ENCODE peak calls at places on chromosomes 5 and 9, in four cellular contexts. U is uterus, S is stomach, C is psoas muscle. H is an unnamed sample.
A peak's percentile ranks its signal among the peaks of the same experiment; 100 is the strongest.

GRCh38 chr5:133461796-133462516 is 150.4 kb downstream of the FSTL4 start:
- DNase-seq in S (no peak), U (no peak), C (no peak), H (no peak)

GRCh38 chr5:177362871-177363507 is 5.3 kb downstream of the RGS14 start:
- DNase-seq in C (peak; percentile 70), S (peak; percentile 78), U (peak; percentile 60), H (no peak)

GRCh38 chr5:122600924-122601323 is 174.0 kb upstream of the SNX2 start:
- DNase-seq in C (no peak), S (no peak), U (no peak), H (no peak)

GRCh38 chr5:158701406-158702177 is 398.1 kb downstream of the EBF1 start:
- DNase-seq in C (no peak), U (no peak), S (no peak), H (no peak)

GRCh38 chr5:31854181-31854624 is 215.3 kb downstream of the PDZD2 start:
- DNase-seq in S (no peak), U (peak; percentile 62), C (no peak), H (no peak)

GRCh38 chr5:68446070-68446357 is 230.5 kb downstream of the PIK3R1 start:
- DNase-seq in S (no peak), C (no peak), U (no peak), H (no peak)

GRCh38 chr5:17148481-17148880 is 69.0 kb upstream of the BASP1 start:
- DNase-seq in U (no peak), C (no peak), S (no peak), H (no peak)

GRCh38 chr5:57298985-57299491 is 125.2 kb downstream of the GPBP1 start:
- DNase-seq in C (no peak), S (no peak), U (peak; percentile 26), H (no peak)

GRCh38 chr9:127143920-127144465 is 21.6 kb upstream of the ANGPTL2 start:
- DNase-seq in C (no peak), U (peak; percentile 20), S (peak; percentile 7), H (no peak)

GRCh38 chr9:127148014-127148413 is 25.6 kb upstream of the ANGPTL2 start:
- DNase-seq in S (no peak), U (peak; percentile 5), C (no peak), H (peak; percentile 24)

GRCh38 chr9:127142931-127143464 is 20.6 kb upstream of the ANGPTL2 start:
- DNase-seq in U (peak; percentile 12), S (peak; percentile 4), C (no peak), H (no peak)

GRCh38 chr9:127142291-127142690 is 19.9 kb upstream of the ANGPTL2 start:
- DNase-seq in U (peak; percentile 10), C (no peak), S (peak; percentile 19), H (no peak)

GRCh38 chr9:127144670-127145458 is 22.4 kb upstream of the ANGPTL2 start:
- DNase-seq in C (peak; percentile 72), S (no peak), U (peak; percentile 85), H (no peak)
- H3K27ac ChIP-seq in C (peak overlapping the region; percentile 87), S (no peak overlapping the region), U (peak overlapping the region; percentile 80), H (no peak overlapping the region)

GRCh38 chr9:127778280-127779135 is at the start of gene SH2D3C:
- DNase-seq in C (peak; percentile 75), S (no peak), U (no peak), H (no peak)

GRCh38 chr9:127776919-127777280 is 1.6 kb downstream of the SH2D3C start:
- DNase-seq in S (no peak), C (no peak), U (no peak), H (no peak)

GRCh38 chr9:127773981-127774380 is 4.5 kb downstream of the SH2D3C start:
- DNase-seq in S (no peak), C (no peak), U (no peak), H (no peak)

GRCh38 chr9:127777368-127777960 is 1.0 kb downstream of the SH2D3C start:
- DNase-seq in C (no peak), U (no peak), S (no peak), H (no peak)

DNA sequence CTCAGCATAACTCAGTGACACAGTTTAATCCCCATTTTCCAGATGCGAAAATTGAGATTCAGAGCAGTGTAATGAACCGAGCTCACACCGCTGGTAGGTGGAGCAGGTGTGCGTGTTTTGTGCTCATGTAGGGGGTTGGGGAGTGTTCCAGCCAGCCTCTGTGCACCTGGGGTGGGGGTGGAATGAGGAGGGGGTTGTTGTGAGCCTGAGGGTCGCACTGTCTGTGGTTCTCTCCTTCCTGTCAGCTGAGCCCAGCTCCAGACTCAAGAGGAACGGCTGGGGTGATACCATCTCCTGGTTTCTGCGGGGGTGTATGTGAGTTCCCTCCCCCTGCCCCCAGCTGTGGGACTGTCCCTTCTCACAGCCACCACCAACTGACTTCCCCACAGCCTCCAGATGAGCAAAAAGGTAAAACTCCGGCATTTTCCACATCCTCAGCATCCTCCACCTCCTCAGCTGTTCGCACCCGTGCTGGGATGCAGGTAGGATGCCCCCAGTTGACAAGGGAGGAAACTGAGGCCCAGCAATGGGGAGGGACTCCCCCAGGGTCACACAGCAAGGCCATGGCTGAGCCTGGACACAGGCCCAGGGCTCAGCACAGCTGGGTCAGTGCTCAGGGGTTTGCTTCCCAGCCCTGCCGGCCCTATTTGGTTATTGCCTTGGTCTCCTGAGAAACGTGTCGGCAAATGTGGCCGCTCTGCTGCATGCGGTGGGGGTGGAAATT is 2.1 kb downstream of the SH2D3C start:
- DNase-seq in U (no peak), C (peak; percentile 70), S (no peak), H (no peak)
- H3K4me3 ChIP-seq in U (no peak overlapping the region), C (peak overlapping the region; percentile 38), S (peak overlapping the region; percentile 35), H (peak overlapping the region; percentile 37)

DNA sequence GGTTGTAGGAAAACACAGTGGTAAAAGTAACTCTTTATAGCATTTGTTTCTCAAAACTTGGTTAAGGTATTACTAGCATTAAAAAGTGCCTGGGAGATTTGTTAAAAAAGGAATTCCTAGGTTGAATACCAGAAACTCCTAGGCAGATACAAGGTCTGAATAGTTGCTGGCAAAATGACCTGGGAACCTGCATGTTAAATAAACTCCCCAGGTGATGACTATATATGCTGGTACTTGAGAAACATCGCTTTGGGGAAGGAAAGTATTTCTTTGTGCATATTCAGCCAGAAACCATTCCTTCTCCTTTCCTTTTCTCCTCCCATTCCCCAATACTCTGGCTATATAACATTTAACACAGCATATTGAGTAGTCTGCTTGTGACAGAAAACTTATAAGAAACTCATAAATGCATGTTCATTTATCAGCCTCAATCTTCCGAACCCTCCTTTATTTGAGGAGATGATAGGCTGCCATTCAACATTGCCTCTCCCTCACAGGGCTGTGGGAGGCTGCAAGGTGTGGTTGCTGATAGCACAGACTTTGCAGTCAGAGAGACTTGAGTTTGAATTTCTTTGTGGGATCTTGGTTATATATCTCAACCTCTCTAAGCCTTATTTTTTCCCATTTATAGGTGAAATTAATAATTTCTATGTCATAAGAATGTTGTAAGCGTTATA is 28.7 kb downstream of the PCSK1 start:
- DNase-seq in S (no peak), U (no peak), C (no peak), H (no peak)
- TF ChIP-seq CTCF in S (no peak), U (no peak), C (no peak), H (no peak)

DNA sequence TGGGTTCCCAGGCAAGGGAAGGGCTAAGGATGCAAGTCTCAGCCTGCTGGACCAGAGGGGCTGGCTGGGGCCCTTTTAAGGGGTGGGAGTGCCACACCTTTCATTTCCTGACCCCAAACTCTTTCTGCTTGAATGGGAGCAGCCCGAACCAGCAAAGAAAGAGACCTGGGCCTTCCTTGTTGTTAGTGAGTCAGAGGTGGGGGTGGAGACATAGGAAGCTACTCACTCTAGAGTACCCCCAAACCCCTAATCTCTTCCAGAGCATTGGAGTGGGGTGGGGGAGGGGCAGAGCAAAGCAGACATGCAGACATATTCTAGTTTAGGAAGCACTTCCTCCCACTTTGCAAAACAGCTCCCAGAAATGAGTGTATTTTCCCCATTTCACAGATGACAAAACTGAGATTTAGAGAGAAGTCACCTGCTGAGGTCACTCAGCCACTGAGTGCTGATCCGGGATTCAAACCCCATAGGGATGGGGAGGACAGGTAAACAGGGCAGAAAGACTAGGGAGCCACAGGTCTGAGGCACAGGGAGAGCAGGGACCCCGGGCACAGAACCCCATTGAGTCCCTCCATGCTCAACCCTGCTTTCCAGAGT is 6.0 kb upstream of the AQP3 start:
- DNase-seq in C (no peak), S (no peak), U (no peak), H (no peak)
- H3K27ac ChIP-seq in C (no peak overlapping the region), S (no peak overlapping the region), U (no peak overlapping the region), H (no peak overlapping the region)

GRCh38 chr5:28301676-28302075 is 1263.3 kb upstream of the CDH9 start:
- DNase-seq in C (no peak), U (no peak), S (no peak), H (no peak)
- H3K4me3 ChIP-seq in C (no peak overlapping the region), U (no peak overlapping the region), S (no peak overlapping the region), H (no peak overlapping the region)

GRCh38 chr5:15290953-15291352 is 209.0 kb upstream of the FBXL7 start:
- DNase-seq in C (no peak), S (no peak), U (no peak), H (no peak)

GRCh38 chr5:15286659-15287058 is 213.3 kb upstream of the FBXL7 start:
- DNase-seq in U (no peak), C (no peak), S (no peak), H (peak; percentile 38)

GRCh38 chr5:15285901-15286583 is 213.9 kb upstream of the FBXL7 start:
- DNase-seq in S (no peak), C (no peak), U (no peak), H (peak; percentile 34)
- TF ChIP-seq CTCF in S (no peak), C (no peak), U (no peak), H (no peak)

DNA sequence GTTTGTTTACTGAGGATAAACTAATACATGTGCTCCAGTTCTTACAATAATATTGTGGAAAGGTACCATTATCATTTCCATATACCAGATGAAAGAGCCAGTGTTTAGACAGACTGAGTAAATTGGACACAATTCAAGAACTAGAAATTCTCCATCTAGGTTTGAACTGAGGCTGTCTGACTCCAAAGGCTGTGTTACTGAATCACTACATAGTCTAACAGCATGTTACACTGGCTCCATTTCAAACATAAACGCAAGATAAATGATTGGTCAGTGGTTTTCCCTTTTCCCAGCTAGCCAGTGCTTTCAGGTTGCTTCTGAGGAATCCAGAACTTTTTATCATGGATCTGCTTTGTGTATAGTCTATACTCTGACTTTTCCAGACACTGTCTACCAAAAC is 8.1 kb downstream of the SPDL1 start:
- DNase-seq in S (no peak), U (no peak), C (no peak), H (no peak)
- H3K27ac ChIP-seq in S (no peak overlapping the region), U (no peak overlapping the region), C (no peak overlapping the region), H (no peak overlapping the region)